ENCODE peak calls at places on chromosomes 11 and 22, in ten cellular contexts. L, F, O, A, Y, H, P, B, W and Z are unnamed samples.

GRCh38 chr11:106621479-106621878 is 396.8 kb downstream of the GUCY1A2 start:
- DNase-seq in L (no peak), W (no peak), Y (no peak), F (no peak), H (no peak), P (no peak), A (no peak), O (no peak), B (no peak), Z (no peak)

GRCh38 chr22:29208879-29209623 is 3.4 kb downstream of the EMID1 start:
- DNase-seq in W (peak; percentile 47), B (no peak), Y (no peak), A (no peak), P (no peak), O (no peak), L (no peak), F (no peak), H (no peak), Z (no peak)

GRCh38 chr11:129528296-129528695 is 152.6 kb downstream of the BARX2 start:
- DNase-seq in B (no peak), H (no peak), L (no peak), Y (no peak), F (no peak), A (no peak), W (no peak), P (no peak), O (no peak), Z (no peak)

GRCh38 chr11:9600651-9601040 is 27.2 kb downstream of the WEE1 start:
- DNase-seq in Y (no peak), W (no peak), A (no peak), F (no peak), L (no peak), O (no peak), B (peak; percentile 94), P (no peak), H (no peak), Z (no peak)

GRCh38 chr11:95948637-95949036 is 24.7 kb upstream of the MTMR2 start:
- DNase-seq in Y (no peak), F (no peak), A (no peak), P (no peak), W (no peak), B (no peak), H (no peak), L (no peak), O (no peak), Z (no peak)

GRCh38 chr11:57649826-57650738 is at the start of gene YPEL4:
- DNase-seq in F (peak; percentile 60), L (peak; percentile 45), B (peak; percentile 62), A (peak; percentile 69), P (peak; percentile 84), H (no peak), O (peak; percentile 75), W (no peak), Y (peak; percentile 46), Z (peak; percentile 52)

GRCh38 chr11:2761131-2762030 is 61.6 kb upstream of the KCNQ1OT1 start:
- DNase-seq in W (no peak), B (no peak), O (no peak), Y (peak; percentile 37), P (peak; percentile 54), H (no peak), L (no peak), A (no peak), F (peak; percentile 2), Z (no peak)

GRCh38 chr22:42808516-42808915 is 48.6 kb downstream of the ARFGAP3 start:
- DNase-seq in H (no peak), P (no peak), B (no peak), W (no peak), O (peak; percentile 43), F (no peak), A (no peak), L (no peak), Y (no peak), Z (no peak)

GRCh38 chr11:22479986-22480740 is 142.0 kb downstream of the SLC17A6 start:
- DNase-seq in L (no peak), W (no peak), B (no peak), Y (no peak), O (no peak), A (no peak), H (no peak), F (no peak), P (no peak), Z (no peak)

GRCh38 chr11:12706531-12707499 is 32.6 kb downstream of the TEAD1 start:
- DNase-seq in A (no peak), H (no peak), Y (no peak), B (no peak), O (peak; percentile 83), W (no peak), P (no peak), L (no peak), F (peak; percentile 48), Z (no peak)

GRCh38 chr11:95359323-95359656 is 128.3 kb upstream of the SESN3 start:
- DNase-seq in Y (no peak), A (no peak), H (no peak), B (no peak), L (no peak), F (no peak), P (no peak), W (no peak), O (no peak), Z (no peak)

GRCh38 chr22:31680764-31681624 is 19.0 kb upstream of the PISD start:
- DNase-seq in L (peak; percentile 68), W (no peak), P (peak; percentile 55), H (peak; percentile 12), Y (no peak), A (no peak), B (peak; percentile 60), F (no peak), O (peak; percentile 46), Z (no peak)

GRCh38 chr22:37220543-37220968 is 8.3 kb upstream of the SSTR3 start:
- DNase-seq in H (no peak), W (no peak), A (no peak), B (no peak), L (no peak), O (no peak), F (no peak), Y (no peak), P (no peak), Z (no peak)

GRCh38 chr22:37221424-37222336 is 9.4 kb upstream of the SSTR3 start:
- DNase-seq in O (no peak), A (no peak), W (no peak), H (no peak), L (no peak), Y (no peak), B (no peak), P (no peak), F (no peak), Z (no peak)

GRCh38 chr22:37223965-37224551 is 11.8 kb upstream of the SSTR3 start:
- DNase-seq in H (no peak), F (no peak), W (no peak), A (no peak), P (no peak), L (no peak), B (no peak), O (no peak), Y (no peak), Z (no peak)

GRCh38 chr22:37224757-37225420 is 12.6 kb upstream of the SSTR3 start:
- DNase-seq in P (no peak), L (no peak), F (no peak), B (no peak), Y (no peak), A (no peak), O (no peak), W (no peak), H (no peak), Z (no peak)

GRCh38 chr22:37222440-37222971 is 10.2 kb upstream of the SSTR3 start:
- DNase-seq in Y (no peak), H (no peak), L (no peak), W (no peak), A (no peak), O (no peak), F (no peak), B (no peak), P (no peak), Z (peak; percentile 59)
- TF ChIP-seq CTCF in Y (no peak), H (no peak), L (no peak), W (no peak), A (no peak), O (no peak), F (no peak), B (no peak), P (no peak), Z (no peak)

DNA sequence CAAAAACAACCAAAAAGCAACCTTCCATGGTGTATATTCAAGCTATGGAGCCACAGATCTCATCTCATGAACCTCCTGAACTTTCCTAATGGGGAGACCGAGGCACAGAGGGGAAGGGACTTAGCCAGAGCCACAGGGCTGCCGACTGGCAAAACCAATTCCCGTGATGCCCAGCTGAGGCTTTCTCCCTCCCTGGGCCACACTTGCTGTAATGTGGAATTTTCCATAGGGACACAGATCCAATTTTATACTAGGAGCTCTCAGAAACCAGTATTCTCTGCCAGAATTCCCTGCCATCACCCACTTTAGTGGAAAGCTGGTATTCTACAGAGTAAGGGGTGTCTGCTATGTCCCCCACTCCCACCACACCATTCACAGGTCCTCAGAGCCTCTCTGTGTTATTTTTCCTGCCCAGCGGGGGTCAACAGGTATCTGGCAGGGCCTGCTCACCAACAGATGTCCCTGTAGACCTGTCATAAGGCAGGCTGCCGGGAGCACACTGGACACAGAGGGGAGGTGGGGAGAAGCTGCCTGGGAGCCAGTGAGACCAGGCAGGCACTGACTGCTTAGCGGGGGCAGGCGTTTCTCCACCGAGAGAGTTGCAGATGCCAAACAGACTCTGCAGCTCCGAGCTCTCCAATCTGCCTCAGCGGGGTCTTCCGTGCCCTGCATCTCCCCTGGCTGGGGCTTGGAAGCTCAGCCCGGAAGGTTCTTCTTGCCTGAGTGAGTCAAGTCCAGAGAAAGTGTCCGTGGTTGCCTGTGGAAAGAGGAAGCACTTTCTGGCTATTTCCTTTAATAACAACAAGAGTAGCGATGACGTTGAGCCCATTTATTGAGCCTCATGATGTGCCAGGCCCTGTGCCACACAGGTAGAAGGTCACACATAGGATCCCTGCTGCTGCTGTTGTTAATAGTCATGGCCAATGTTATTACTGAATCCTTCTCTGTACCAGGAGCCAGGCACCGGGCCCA is 26.3 kb downstream of the RPS6KA4 start:
- DNase-seq in Y (no peak), B (no peak), W (no peak), L (no peak), A (no peak), F (no peak), H (no peak), O (no peak), P (no peak), Z (no peak)
- TF ChIP-seq CTCF in Y (no peak), B (no peak), W (no peak), L (no peak), A (no peak), F (no peak), H (no peak), O (no peak), P (no peak), Z (no peak)

DNA sequence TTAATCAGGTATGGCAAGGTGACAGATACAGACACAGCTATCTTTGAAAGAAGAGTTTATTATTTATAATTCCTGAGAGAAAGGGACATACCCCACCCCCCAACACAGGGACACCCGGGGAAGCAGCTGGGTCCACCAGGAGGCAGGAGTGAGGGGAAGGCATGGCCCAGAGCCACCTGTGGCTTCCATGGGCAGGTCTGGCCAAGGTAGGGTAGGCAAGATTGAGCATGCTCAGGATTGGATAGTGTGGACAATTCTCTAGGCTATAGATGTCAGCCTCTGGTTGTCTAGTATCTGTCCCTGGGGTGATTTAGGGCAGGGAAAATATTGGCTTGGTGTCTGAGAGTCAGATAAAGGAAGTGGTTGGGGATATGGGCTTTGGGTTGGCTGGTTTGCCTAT is 27.5 kb upstream of the SMIM35 start:
- DNase-seq in B (peak; percentile 12), P (no peak), L (no peak), O (no peak), H (no peak), A (no peak), Y (no peak), W (no peak), F (no peak), Z (no peak)
- TF ChIP-seq CTCF in B (peak; percentile 39), P (no peak), L (no peak), O (no peak), H (no peak), A (no peak), Y (no peak), W (no peak), F (no peak), Z (no peak)

GRCh38 chr22:50526849-50527801 is 1.7 kb upstream of the SCO2 start:
- DNase-seq in O (peak; percentile 29), Y (no peak), W (no peak), P (peak; percentile 82), B (no peak), F (peak; percentile 64), A (peak; percentile 67), L (no peak), H (no peak), Z (peak; percentile 37)
- TF ChIP-seq CTCF in O (no peak), Y (no peak), W (no peak), P (no peak), B (no peak), F (no peak), A (no peak), L (no peak), H (no peak), Z (no peak)